ENCODE peak calls at places on chromosomes 1 and 21, in five cellular contexts. I is A549, C is tibial nerve, X is gastrocnemius medialis, N is HCT116. A is an unnamed sample.

GRCh38 chr1:21749859-21750468 is 33.0 kb downstream of the USP48 start:
- DNase-seq in I (no peak), C (no peak), X (no peak), N (no peak), A (no peak)

GRCh38 chr1:20086800-20087199 is 16.8 kb downstream of the PLA2G5 start:
- DNase-seq in I (no peak), C (no peak), X (no peak), N (no peak), A (no peak)

GRCh38 chr1:171653796-171654704 is 1.6 kb upstream of the MYOC start:
- DNase-seq in I (no peak), C (no peak), X (no peak), N (no peak), A (no peak)

GRCh38 chr1:213538251-213538650 is 449.5 kb upstream of the PROX1 start:
- DNase-seq in I (no peak), C (no peak), X (no peak), N (no peak), A (no peak)

GRCh38 chr1:218361298-218362065 is 16.3 kb downstream of the TGFB2 start:
- DNase-seq in I (peak; percentile 77), C (no peak), X (no peak), N (peak; percentile 31), A (no peak)

GRCh38 chr1:223180803-223181321 is 37.8 kb upstream of the TLR5 start:
- DNase-seq in I (no peak), C (peak; percentile 50), X (no peak), N (no peak), A (peak; percentile 20)

GRCh38 chr1:8955367-8955766 is 9.7 kb downstream of the CA6 start:
- DNase-seq in I (no peak), C (no peak), X (no peak), N (no peak), A (no peak)

GRCh38 chr1:173507205-173507846 is 30.2 kb downstream of the PRDX6 start:
- DNase-seq in I (peak; percentile 63), C (no peak), X (no peak), N (peak; percentile 13), A (no peak)

GRCh38 chr21:37800122-37800455 is 116.2 kb downstream of the KCNJ6 start:
- DNase-seq in I (no peak), C (no peak), X (no peak), N (no peak), A (no peak)

GRCh38 chr1:65148548-65149390 is 766 bp downstream of the AK4 start:
- DNase-seq in I (peak; percentile 40), C (peak; percentile 16), X (no peak), N (no peak), A (peak; percentile 16)

GRCh38 chr1:87513971-87514660 is 185.4 kb downstream of the LMO4 start:
- DNase-seq in I (no peak), C (no peak), X (no peak), N (no peak), A (no peak)

GRCh38 chr1:111448918-111449702 is at the start of the genes ATP5PB and WDR77:
- DNase-seq in I (peak; percentile 97), C (peak; percentile 96), X (peak; percentile 98), N (peak; percentile 98), A (peak; percentile 97)
- H3K27ac ChIP-seq in I (peak within 1 kb of the TSS; percentile 96), C (peak within 1 kb of the TSS; percentile 54), X (peak within 1 kb of the TSS; percentile 83), N (peak within 1 kb of the TSS; percentile 77), A (peak within 1 kb of the TSS; percentile 84)

DNA sequence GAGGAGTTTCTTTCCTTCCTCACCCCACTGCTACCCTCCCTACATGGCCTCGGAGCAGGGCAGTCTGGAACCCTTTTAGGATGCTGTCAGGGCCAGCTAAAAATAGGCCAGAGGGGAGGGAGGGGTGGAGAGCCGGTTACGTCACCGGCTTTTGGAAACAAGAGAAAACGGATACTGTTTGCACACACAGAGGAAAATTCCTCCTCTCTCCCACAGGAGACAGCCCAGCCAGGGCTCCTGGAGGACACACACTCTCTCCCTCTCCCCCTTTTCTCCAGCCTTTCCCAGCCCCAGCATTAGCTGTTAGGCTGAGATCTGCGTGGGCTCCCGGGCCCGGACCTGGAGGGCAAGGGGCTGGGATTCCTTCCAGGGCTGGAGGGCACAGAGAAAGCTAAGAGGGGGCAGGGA is 20.0 kb upstream of the ALDH4A1 start:
- DNase-seq in I (peak; percentile 57), C (peak; percentile 83), X (peak; percentile 83), N (no peak), A (peak; percentile 92)
- TF ChIP-seq POLR2A in I (no peak), C (peak; percentile 49), X (peak; percentile 72), N (no peak), A (peak; percentile 76)

GRCh38 chr1:154222518-154222917 is 1.8 kb downstream of the UBAP2L start:
- DNase-seq in I (no peak), C (no peak), X (no peak), N (no peak), A (peak; percentile 36)
- H3K4me3 ChIP-seq in I (peak overlapping the region; percentile 98), C (no peak overlapping the region), X (peak overlapping the region; percentile 82), N (peak overlapping the region; percentile 81), A (peak overlapping the region; percentile 93)

DNA sequence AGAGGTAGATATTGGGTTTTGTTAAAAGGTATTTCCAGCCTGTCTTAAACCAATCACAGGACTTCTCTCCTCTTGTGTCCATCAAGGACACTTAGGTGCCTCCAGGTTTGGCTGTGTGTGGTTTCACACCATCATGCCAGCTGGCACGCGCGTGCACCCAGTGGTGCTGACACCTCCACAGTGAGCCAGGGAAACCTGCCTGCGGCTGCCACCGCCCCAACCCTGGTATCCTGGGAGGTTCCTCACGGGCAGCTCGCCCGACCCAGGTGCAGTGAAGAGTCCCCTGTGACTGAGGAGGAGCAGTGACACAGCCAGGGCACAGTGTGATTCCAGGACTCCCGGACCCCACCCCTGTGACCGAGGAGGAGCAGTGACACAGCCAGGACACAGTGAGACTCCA is 13.2 kb upstream of the COL6A2 start:
- DNase-seq in I (no peak), C (no peak), X (no peak), N (no peak), A (no peak)
- H3K27ac ChIP-seq in I (no peak overlapping the region), C (no peak overlapping the region), X (no peak overlapping the region), N (no peak overlapping the region), A (no peak overlapping the region)

DNA sequence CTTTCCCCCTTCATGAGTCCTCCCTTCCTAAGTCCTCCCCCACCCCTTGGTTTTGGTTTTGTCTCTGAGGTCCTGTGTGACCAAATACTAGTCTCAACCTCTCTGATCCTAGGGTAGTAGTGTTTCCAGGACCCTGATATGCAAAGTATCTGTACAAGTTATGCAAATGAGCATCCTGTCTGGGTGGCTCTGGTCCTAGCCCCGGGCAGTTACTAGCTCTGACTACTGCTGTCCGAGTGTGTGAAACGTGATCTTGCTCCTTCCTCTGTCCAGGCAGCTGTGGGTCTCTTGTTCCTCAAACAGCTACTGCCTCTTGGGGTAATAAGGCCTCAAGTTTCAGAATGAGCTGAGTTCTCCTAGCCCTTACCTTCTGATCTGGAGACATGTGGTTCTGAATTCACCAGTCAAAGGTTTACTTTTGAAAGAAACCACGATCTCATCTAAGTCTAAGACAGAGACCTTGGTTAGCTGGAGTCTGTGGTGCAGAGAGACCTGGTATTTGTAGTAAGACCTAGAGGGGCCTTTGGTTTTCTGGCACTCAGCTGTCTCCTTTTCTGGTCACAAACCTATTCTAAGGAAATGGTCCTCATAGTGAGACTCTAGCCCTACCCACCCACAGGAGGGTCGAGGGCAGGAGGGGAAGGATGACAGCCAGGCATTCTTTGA is 31.0 kb upstream of the IL19 start:
- DNase-seq in I (no peak), C (no peak), X (no peak), N (no peak), A (no peak)
- TF ChIP-seq POLR2A in I (no peak), C (no peak), X (no peak), N (no peak), A (no peak)